ENCODE peak calls at places on chromosomes 4 and X, in five cellular contexts. One of them, this sample, is unnamed.

GRCh38 chr4:142801966-142802365 is 44.1 kb downstream of the INPP4B start:
- DNase-seq in effector memory CD4-positive, alpha-beta T cell: no peak
- DNase-seq in esophagus muscularis mucosa: no peak
- DNase-seq in fibroblast of lung: no peak
- DNase-seq in fibroblast of mammary gland: no peak
- DNase-seq in this sample: no peak

GRCh38 chrX:17592117-17592516 is 145.2 kb upstream of the SCML1 start:
- DNase-seq in effector memory CD4-positive, alpha-beta T cell: no peak
- DNase-seq in esophagus muscularis mucosa: no peak
- DNase-seq in fibroblast of lung: peak; percentile 67
- DNase-seq in fibroblast of mammary gland: peak; percentile 53
- DNase-seq in this sample: no peak

GRCh38 chrX:37854148-37854547 is 6.8 kb upstream of the DYNLT3 start:
- DNase-seq in effector memory CD4-positive, alpha-beta T cell: no peak
- DNase-seq in esophagus muscularis mucosa: no peak
- DNase-seq in fibroblast of lung: no peak
- DNase-seq in fibroblast of mammary gland: no peak
- DNase-seq in this sample: no peak

GRCh38 chrX:67544871-67545771 is 1.3 kb downstream of the AR start:
- DNase-seq in effector memory CD4-positive, alpha-beta T cell: no peak
- DNase-seq in esophagus muscularis mucosa: no peak
- DNase-seq in fibroblast of lung: peak; percentile 42
- DNase-seq in fibroblast of mammary gland: peak; percentile 62
- DNase-seq in this sample: peak; percentile 54

GRCh38 chr4:3436798-3437581 is 4.8 kb upstream of the HGFAC start:
- DNase-seq in effector memory CD4-positive, alpha-beta T cell: no peak
- DNase-seq in esophagus muscularis mucosa: no peak
- DNase-seq in fibroblast of lung: peak; percentile 63
- DNase-seq in fibroblast of mammary gland: peak; percentile 46
- DNase-seq in this sample: peak; percentile 44

GRCh38 chr4:13627185-13627605 is 330 bp downstream of the BOD1L1 start:
- DNase-seq in effector memory CD4-positive, alpha-beta T cell: no peak
- DNase-seq in esophagus muscularis mucosa: no peak
- DNase-seq in fibroblast of lung: peak; percentile 19
- DNase-seq in fibroblast of mammary gland: peak; percentile 13
- DNase-seq in this sample: no peak

GRCh38 chr4:151418385-151418784 is 9.4 kb downstream of the FHIP1A start:
- DNase-seq in effector memory CD4-positive, alpha-beta T cell: no peak
- DNase-seq in esophagus muscularis mucosa: no peak
- DNase-seq in fibroblast of lung: peak; percentile 90
- DNase-seq in fibroblast of mammary gland: peak; percentile 88
- DNase-seq in this sample: peak; percentile 88

GRCh38 chr4:81164623-81165416 is 50.2 kb downstream of the PRKG2 start:
- DNase-seq in effector memory CD4-positive, alpha-beta T cell: no peak
- DNase-seq in esophagus muscularis mucosa: no peak
- DNase-seq in fibroblast of lung: peak; percentile 77
- DNase-seq in fibroblast of mammary gland: peak; percentile 87
- DNase-seq in this sample: peak; percentile 81

GRCh38 chr4:106671711-106672110 is 303.1 kb upstream of the GIMD1 start:
- DNase-seq in effector memory CD4-positive, alpha-beta T cell: no peak
- DNase-seq in esophagus muscularis mucosa: no peak
- DNase-seq in fibroblast of lung: peak; percentile 50
- DNase-seq in fibroblast of mammary gland: peak; percentile 21
- DNase-seq in this sample: peak; percentile 62

GRCh38 chrX:150700107-150700506 is 6.9 kb downstream of the MTMR1 start:
- DNase-seq in effector memory CD4-positive, alpha-beta T cell: no peak
- DNase-seq in esophagus muscularis mucosa: no peak
- DNase-seq in fibroblast of lung: no peak
- DNase-seq in fibroblast of mammary gland: no peak
- DNase-seq in this sample: no peak

GRCh38 chr4:8272472-8273428 is 3.2 kb downstream of the HTRA3 start:
- DNase-seq in effector memory CD4-positive, alpha-beta T cell: no peak
- DNase-seq in esophagus muscularis mucosa: no peak
- DNase-seq in fibroblast of lung: no peak
- DNase-seq in fibroblast of mammary gland: no peak
- DNase-seq in this sample: no peak

GRCh38 chr4:38310446-38311043 is 350.3 kb downstream of the PTTG2 start:
- DNase-seq in effector memory CD4-positive, alpha-beta T cell: peak; percentile 64
- DNase-seq in esophagus muscularis mucosa: no peak
- DNase-seq in fibroblast of lung: peak; percentile 63
- DNase-seq in fibroblast of mammary gland: no peak
- DNase-seq in this sample: no peak

GRCh38 chr4:7341486-7342222 is 93.1 kb downstream of the PSAPL1 start:
- DNase-seq in effector memory CD4-positive, alpha-beta T cell: no peak
- DNase-seq in esophagus muscularis mucosa: no peak
- DNase-seq in fibroblast of lung: peak; percentile 95
- DNase-seq in fibroblast of mammary gland: no peak
- DNase-seq in this sample: no peak

GRCh38 chrX:12309040-12309732 is 170.9 kb downstream of the FRMPD4 start:
- DNase-seq in effector memory CD4-positive, alpha-beta T cell: no peak
- DNase-seq in esophagus muscularis mucosa: no peak
- DNase-seq in fibroblast of lung: no peak
- DNase-seq in fibroblast of mammary gland: no peak
- DNase-seq in this sample: no peak

GRCh38 chr4:38488891-38489861 is 174.8 kb upstream of the KLF3 start:
- DNase-seq in effector memory CD4-positive, alpha-beta T cell: no peak
- DNase-seq in esophagus muscularis mucosa: peak; percentile 75
- DNase-seq in fibroblast of lung: peak; percentile 25
- DNase-seq in fibroblast of mammary gland: no peak
- DNase-seq in this sample: peak; percentile 48

GRCh38 chr4:5804656-5805055 is 88.2 kb downstream of the CRMP1 start:
- DNase-seq in effector memory CD4-positive, alpha-beta T cell: no peak
- DNase-seq in esophagus muscularis mucosa: no peak
- DNase-seq in fibroblast of lung: no peak
- DNase-seq in fibroblast of mammary gland: no peak
- DNase-seq in this sample: no peak

GRCh38 chr4:85200106-85200505 is 233.6 kb upstream of the WDFY3 start:
- DNase-seq in effector memory CD4-positive, alpha-beta T cell: no peak
- DNase-seq in esophagus muscularis mucosa: no peak
- DNase-seq in fibroblast of lung: peak; percentile 1
- DNase-seq in fibroblast of mammary gland: peak; percentile 6
- DNase-seq in this sample: no peak

GRCh38 chr4:55851885-55852284 is 1.6 kb upstream of the EXOC1 start:
- DNase-seq in effector memory CD4-positive, alpha-beta T cell: no peak
- DNase-seq in esophagus muscularis mucosa: no peak
- DNase-seq in fibroblast of lung: no peak
- DNase-seq in fibroblast of mammary gland: no peak
- DNase-seq in this sample: no peak

GRCh38 chr4:87465739-87466366 is 43.5 kb downstream of the NUDT9 start:
- DNase-seq in effector memory CD4-positive, alpha-beta T cell: no peak
- DNase-seq in esophagus muscularis mucosa: no peak
- DNase-seq in fibroblast of lung: peak; percentile 48
- DNase-seq in fibroblast of mammary gland: peak; percentile 72
- DNase-seq in this sample: peak; percentile 77

GRCh38 chr4:119816473-119816872 is 187.9 kb upstream of the PDE5A start:
- DNase-seq in effector memory CD4-positive, alpha-beta T cell: no peak
- DNase-seq in esophagus muscularis mucosa: no peak
- DNase-seq in fibroblast of lung: no peak
- DNase-seq in fibroblast of mammary gland: no peak
- DNase-seq in this sample: no peak

GRCh38 chrX:111376897-111377601 is 34.9 kb downstream of the DCX start:
- DNase-seq in effector memory CD4-positive, alpha-beta T cell: no peak
- DNase-seq in esophagus muscularis mucosa: no peak
- DNase-seq in fibroblast of lung: no peak
- DNase-seq in fibroblast of mammary gland: no peak
- DNase-seq in this sample: no peak

GRCh38 chr4:58453956-58454355 is 1343.8 kb upstream of the IGFBP7 start:
- DNase-seq in effector memory CD4-positive, alpha-beta T cell: no peak
- DNase-seq in esophagus muscularis mucosa: no peak
- DNase-seq in fibroblast of lung: no peak
- DNase-seq in fibroblast of mammary gland: no peak
- DNase-seq in this sample: no peak

GRCh38 chr4:159367421-159368105 is 264.7 kb downstream of the RAPGEF2 start:
- DNase-seq in effector memory CD4-positive, alpha-beta T cell: no peak
- DNase-seq in esophagus muscularis mucosa: no peak
- DNase-seq in fibroblast of lung: no peak
- DNase-seq in fibroblast of mammary gland: peak; percentile 25
- DNase-seq in this sample: no peak

GRCh38 chr4:136755531-136755916 is 776.8 kb downstream of the PCDH18 start:
- DNase-seq in effector memory CD4-positive, alpha-beta T cell: no peak
- DNase-seq in esophagus muscularis mucosa: no peak
- DNase-seq in fibroblast of lung: no peak
- DNase-seq in fibroblast of mammary gland: no peak
- DNase-seq in this sample: no peak

GRCh38 chrX:790780-791360 is 160.3 kb downstream of the SHOX start:
- DNase-seq in effector memory CD4-positive, alpha-beta T cell: no peak
- DNase-seq in esophagus muscularis mucosa: no peak
- DNase-seq in fibroblast of lung: no peak
- DNase-seq in fibroblast of mammary gland: no peak
- DNase-seq in this sample: no peak

GRCh38 chr4:54988655-54989054 is 136.7 kb downstream of the KDR start:
- DNase-seq in effector memory CD4-positive, alpha-beta T cell: no peak
- DNase-seq in esophagus muscularis mucosa: no peak
- DNase-seq in fibroblast of lung: no peak
- DNase-seq in fibroblast of mammary gland: no peak
- DNase-seq in this sample: no peak

GRCh38 chr4:87240341-87240740 is 19.9 kb upstream of the KLHL8 start:
- DNase-seq in effector memory CD4-positive, alpha-beta T cell: no peak
- DNase-seq in esophagus muscularis mucosa: no peak
- DNase-seq in fibroblast of lung: no peak
- DNase-seq in fibroblast of mammary gland: no peak
- DNase-seq in this sample: no peak

GRCh38 chr4:165464338-165464737 is 85.5 kb downstream of the CPE start:
- DNase-seq in effector memory CD4-positive, alpha-beta T cell: no peak
- DNase-seq in esophagus muscularis mucosa: no peak
- DNase-seq in fibroblast of lung: no peak
- DNase-seq in fibroblast of mammary gland: no peak
- DNase-seq in this sample: no peak

GRCh38 chr4:26076000-26076587 is 162.1 kb downstream of the SMIM20 start:
- DNase-seq in effector memory CD4-positive, alpha-beta T cell: no peak
- DNase-seq in esophagus muscularis mucosa: no peak
- DNase-seq in fibroblast of lung: peak; percentile 57
- DNase-seq in fibroblast of mammary gland: peak; percentile 85
- DNase-seq in this sample: peak; percentile 84

GRCh38 chr4:113020966-113021365 is 28.5 kb upstream of the ANK2 start:
- DNase-seq in effector memory CD4-positive, alpha-beta T cell: no peak
- DNase-seq in esophagus muscularis mucosa: no peak
- DNase-seq in fibroblast of lung: peak; percentile 38
- DNase-seq in fibroblast of mammary gland: peak; percentile 12
- DNase-seq in this sample: peak; percentile 16

GRCh38 chr4:92163348-92163747 is 140.4 kb upstream of the GRID2 start:
- DNase-seq in effector memory CD4-positive, alpha-beta T cell: no peak
- DNase-seq in esophagus muscularis mucosa: no peak
- DNase-seq in fibroblast of lung: no peak
- DNase-seq in fibroblast of mammary gland: peak; percentile 1
- DNase-seq in this sample: peak; percentile 6

DNA sequence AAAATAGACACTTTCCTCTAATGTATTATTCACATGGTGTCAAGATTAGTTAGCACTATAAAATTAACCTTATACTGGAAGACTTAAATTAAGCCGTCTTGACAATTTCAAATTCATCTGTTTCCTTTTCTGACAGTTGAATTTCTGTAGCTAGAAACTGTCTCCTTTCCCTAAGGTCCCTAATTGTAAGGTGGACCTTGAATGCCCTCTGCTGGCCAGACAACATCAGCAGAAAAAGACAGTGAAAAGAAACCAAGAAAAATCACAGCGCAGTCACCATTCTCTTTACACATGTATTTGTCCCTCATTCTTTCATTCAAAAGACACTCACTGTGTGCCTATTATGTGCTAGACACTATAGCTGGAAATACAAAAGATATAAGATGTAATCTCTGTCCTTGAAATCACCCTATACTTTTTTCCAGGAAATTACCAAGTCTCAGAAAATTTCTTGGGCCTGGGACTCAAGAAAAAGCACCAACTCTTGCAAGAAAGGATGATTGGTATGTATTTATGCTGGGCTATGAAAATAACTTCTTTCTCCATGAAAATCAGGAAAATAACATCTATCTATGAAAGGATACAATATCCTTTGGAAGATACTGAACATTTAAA is 32.7 kb upstream of the AMBN start:
- DNase-seq in effector memory CD4-positive, alpha-beta T cell: no peak
- DNase-seq in esophagus muscularis mucosa: no peak
- DNase-seq in fibroblast of lung: peak; percentile 31
- DNase-seq in fibroblast of mammary gland: peak; percentile 38
- DNase-seq in this sample: peak; percentile 71
- H3K4me3 ChIP-seq in effector memory CD4-positive, alpha-beta T cell: no peak overlapping the region
- H3K4me3 ChIP-seq in esophagus muscularis mucosa: no peak overlapping the region
- H3K4me3 ChIP-seq in fibroblast of lung: no peak overlapping the region
- H3K4me3 ChIP-seq in fibroblast of mammary gland: no peak overlapping the region
- H3K4me3 ChIP-seq in this sample: no peak overlapping the region

DNA sequence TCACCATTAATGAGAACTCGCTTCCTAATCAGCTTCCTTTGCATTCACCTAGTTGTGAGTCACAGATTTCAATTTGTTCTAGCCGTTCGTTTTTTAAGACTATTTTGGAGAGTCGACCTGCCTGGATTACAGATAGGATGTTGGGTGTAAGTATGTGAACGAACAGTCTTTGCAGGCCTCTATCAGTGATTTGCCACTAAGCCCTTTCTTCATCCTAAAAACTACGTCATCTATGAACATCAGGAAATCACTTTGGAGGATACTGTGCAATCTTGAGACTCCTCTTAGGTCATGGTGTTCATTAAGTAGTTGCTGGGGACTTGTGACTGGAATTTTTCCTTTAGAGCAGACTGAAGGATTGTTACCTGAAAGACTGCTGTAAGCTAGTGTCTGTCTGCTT is 1.1 kb downstream of the POLA1 start:
- DNase-seq in effector memory CD4-positive, alpha-beta T cell: no peak
- DNase-seq in esophagus muscularis mucosa: no peak
- DNase-seq in fibroblast of lung: no peak
- DNase-seq in fibroblast of mammary gland: peak; percentile 25
- DNase-seq in this sample: peak; percentile 1
- H3K4me3 ChIP-seq in effector memory CD4-positive, alpha-beta T cell: no peak overlapping the region
- H3K4me3 ChIP-seq in esophagus muscularis mucosa: no peak overlapping the region
- H3K4me3 ChIP-seq in fibroblast of lung: peak overlapping the region; percentile 71
- H3K4me3 ChIP-seq in fibroblast of mammary gland: peak overlapping the region; percentile 69
- H3K4me3 ChIP-seq in this sample: no peak overlapping the region

DNA sequence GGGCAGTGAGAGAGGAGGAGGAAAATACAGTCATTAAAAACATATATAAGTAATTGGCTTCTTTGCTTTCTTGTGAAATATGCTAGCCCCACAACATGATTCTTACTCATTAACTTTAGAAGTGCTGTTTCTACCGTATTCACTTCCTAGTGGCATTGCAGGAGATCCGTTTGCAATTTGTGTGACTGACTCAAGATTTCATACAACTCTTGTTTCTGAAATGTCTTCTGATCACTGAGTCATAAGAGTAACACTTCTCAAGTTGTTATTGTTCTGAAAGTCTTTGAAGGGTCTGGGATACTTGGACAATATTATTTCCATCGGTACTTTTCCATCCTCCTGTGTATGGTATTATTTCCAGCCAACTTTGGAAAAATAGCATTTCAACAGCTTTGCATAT is 310.8 kb downstream of the PACRGL start:
- DNase-seq in effector memory CD4-positive, alpha-beta T cell: no peak
- DNase-seq in esophagus muscularis mucosa: no peak
- DNase-seq in fibroblast of lung: peak; percentile 0
- DNase-seq in fibroblast of mammary gland: no peak
- DNase-seq in this sample: no peak
- H3K4me3 ChIP-seq in effector memory CD4-positive, alpha-beta T cell: no peak overlapping the region
- H3K4me3 ChIP-seq in esophagus muscularis mucosa: no peak overlapping the region
- H3K4me3 ChIP-seq in fibroblast of lung: no peak overlapping the region
- H3K4me3 ChIP-seq in fibroblast of mammary gland: no peak overlapping the region
- H3K4me3 ChIP-seq in this sample: no peak overlapping the region

DNA sequence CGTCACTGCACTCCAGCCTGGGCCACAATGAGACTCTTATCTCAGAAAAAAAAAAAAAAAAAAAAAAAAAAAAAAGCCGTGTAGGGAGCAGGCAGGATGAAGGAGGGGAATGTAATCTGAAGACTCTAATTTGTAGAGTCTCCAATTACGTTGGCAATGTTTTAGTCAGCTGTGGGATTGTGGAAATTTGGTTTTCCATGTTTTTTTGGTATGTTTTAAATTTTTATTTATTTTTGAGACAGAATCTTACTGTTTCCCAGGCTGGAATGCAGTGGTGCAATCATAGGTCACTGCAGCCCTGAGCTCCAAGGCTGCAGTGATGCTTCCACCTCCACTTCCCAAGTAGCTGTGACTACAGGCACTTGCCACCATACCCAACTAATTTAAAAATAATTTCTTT is 56.5 kb downstream of the NSD2 start:
- DNase-seq in effector memory CD4-positive, alpha-beta T cell: no peak
- DNase-seq in esophagus muscularis mucosa: no peak
- DNase-seq in fibroblast of lung: peak; percentile 45
- DNase-seq in fibroblast of mammary gland: peak; percentile 23
- DNase-seq in this sample: no peak
- H3K4me3 ChIP-seq in effector memory CD4-positive, alpha-beta T cell: no peak overlapping the region
- H3K4me3 ChIP-seq in esophagus muscularis mucosa: no peak overlapping the region
- H3K4me3 ChIP-seq in fibroblast of lung: no peak overlapping the region
- H3K4me3 ChIP-seq in fibroblast of mammary gland: no peak overlapping the region
- H3K4me3 ChIP-seq in this sample: no peak overlapping the region

This sample was measured in cardiac fibroblast.